ENCODE peak calls at places on chromosomes 3 and 15, in ten cellular contexts. One of them, this sample, is unnamed.

GRCh38 chr3:11559816-11560633 is 83.7 kb downstream of the VGLL4 start:
- DNase-seq in H54: no peak
- DNase-seq in uterus: no peak
- DNase-seq in endothelial cell of umbilical vein: peak; percentile 42
- DNase-seq in A549: no peak
- DNase-seq in IMR-90: no peak
- DNase-seq in GM12878: no peak
- DNase-seq in tibial nerve: no peak
- DNase-seq in breast epithelium: no peak
- DNase-seq in body of pancreas: no peak
- DNase-seq in this sample: no peak

GRCh38 chr3:45411081-45411480 is 22.7 kb downstream of the LARS2 start:
- DNase-seq in H54: no peak
- DNase-seq in uterus: no peak
- DNase-seq in endothelial cell of umbilical vein: no peak
- DNase-seq in A549: peak; percentile 7
- DNase-seq in IMR-90: no peak
- DNase-seq in GM12878: no peak
- DNase-seq in tibial nerve: no peak
- DNase-seq in breast epithelium: no peak
- DNase-seq in body of pancreas: no peak
- DNase-seq in this sample: no peak

GRCh38 chr3:132183811-132184210 is 133.4 kb upstream of the ACP3 start:
- DNase-seq in H54: no peak
- DNase-seq in uterus: no peak
- DNase-seq in endothelial cell of umbilical vein: no peak
- DNase-seq in A549: no peak
- DNase-seq in IMR-90: no peak
- DNase-seq in GM12878: no peak
- DNase-seq in tibial nerve: no peak
- DNase-seq in breast epithelium: no peak
- DNase-seq in body of pancreas: no peak
- DNase-seq in this sample: no peak

GRCh38 chr3:93861021-93861420 is 112.7 kb downstream of the PROS1 start:
- DNase-seq in H54: no peak
- DNase-seq in uterus: no peak
- DNase-seq in endothelial cell of umbilical vein: no peak
- DNase-seq in A549: no peak
- DNase-seq in IMR-90: no peak
- DNase-seq in GM12878: no peak
- DNase-seq in tibial nerve: no peak
- DNase-seq in breast epithelium: no peak
- DNase-seq in body of pancreas: no peak
- DNase-seq in this sample: no peak

GRCh38 chr15:89127054-89127702 is 38.9 kb downstream of the ABHD2 start:
- DNase-seq in H54: no peak
- DNase-seq in uterus: no peak
- DNase-seq in endothelial cell of umbilical vein: no peak
- DNase-seq in A549: peak; percentile 42
- DNase-seq in IMR-90: peak; percentile 29
- DNase-seq in GM12878: no peak
- DNase-seq in tibial nerve: no peak
- DNase-seq in breast epithelium: no peak
- DNase-seq in body of pancreas: peak; percentile 24
- DNase-seq in this sample: no peak

GRCh38 chr15:38883987-38884386 is 319.4 kb upstream of the RASGRP1 start:
- DNase-seq in H54: no peak
- DNase-seq in uterus: no peak
- DNase-seq in endothelial cell of umbilical vein: peak; percentile 68
- DNase-seq in A549: no peak
- DNase-seq in IMR-90: peak; percentile 27
- DNase-seq in GM12878: no peak
- DNase-seq in tibial nerve: no peak
- DNase-seq in breast epithelium: no peak
- DNase-seq in body of pancreas: no peak
- DNase-seq in this sample: no peak

GRCh38 chr15:89680282-89680873 is 1.2 kb upstream of the PLIN1 start:
- DNase-seq in H54: no peak
- DNase-seq in uterus: peak; percentile 74
- DNase-seq in endothelial cell of umbilical vein: peak; percentile 35
- DNase-seq in A549: peak; percentile 55
- DNase-seq in IMR-90: peak; percentile 67
- DNase-seq in GM12878: no peak
- DNase-seq in tibial nerve: peak; percentile 82
- DNase-seq in breast epithelium: peak; percentile 77
- DNase-seq in body of pancreas: peak; percentile 87
- DNase-seq in this sample: peak; percentile 76

GRCh38 chr3:43362961-43363360 is 76.6 kb downstream of the SNRK start:
- DNase-seq in H54: no peak
- DNase-seq in uterus: no peak
- DNase-seq in endothelial cell of umbilical vein: no peak
- DNase-seq in A549: no peak
- DNase-seq in IMR-90: no peak
- DNase-seq in GM12878: no peak
- DNase-seq in tibial nerve: no peak
- DNase-seq in breast epithelium: no peak
- DNase-seq in body of pancreas: no peak
- DNase-seq in this sample: no peak

GRCh38 chr3:56919137-56919796 is 117.5 kb upstream of the ARHGEF3 start:
- DNase-seq in H54: no peak
- DNase-seq in uterus: no peak
- DNase-seq in endothelial cell of umbilical vein: no peak
- DNase-seq in A549: no peak
- DNase-seq in IMR-90: no peak
- DNase-seq in GM12878: no peak
- DNase-seq in tibial nerve: no peak
- DNase-seq in breast epithelium: no peak
- DNase-seq in body of pancreas: no peak
- DNase-seq in this sample: no peak

GRCh38 chr3:36025232-36025631 is 355.1 kb upstream of the STAC start:
- DNase-seq in H54: no peak
- DNase-seq in uterus: no peak
- DNase-seq in endothelial cell of umbilical vein: no peak
- DNase-seq in A549: no peak
- DNase-seq in IMR-90: no peak
- DNase-seq in GM12878: no peak
- DNase-seq in tibial nerve: no peak
- DNase-seq in breast epithelium: no peak
- DNase-seq in body of pancreas: no peak
- DNase-seq in this sample: no peak

GRCh38 chr15:31852933-31853332 is 177.4 kb upstream of the CHRNA7 start:
- DNase-seq in H54: no peak
- DNase-seq in uterus: no peak
- DNase-seq in endothelial cell of umbilical vein: no peak
- DNase-seq in A549: no peak
- DNase-seq in IMR-90: no peak
- DNase-seq in GM12878: no peak
- DNase-seq in tibial nerve: no peak
- DNase-seq in breast epithelium: no peak
- DNase-seq in body of pancreas: no peak
- DNase-seq in this sample: no peak

DNA sequence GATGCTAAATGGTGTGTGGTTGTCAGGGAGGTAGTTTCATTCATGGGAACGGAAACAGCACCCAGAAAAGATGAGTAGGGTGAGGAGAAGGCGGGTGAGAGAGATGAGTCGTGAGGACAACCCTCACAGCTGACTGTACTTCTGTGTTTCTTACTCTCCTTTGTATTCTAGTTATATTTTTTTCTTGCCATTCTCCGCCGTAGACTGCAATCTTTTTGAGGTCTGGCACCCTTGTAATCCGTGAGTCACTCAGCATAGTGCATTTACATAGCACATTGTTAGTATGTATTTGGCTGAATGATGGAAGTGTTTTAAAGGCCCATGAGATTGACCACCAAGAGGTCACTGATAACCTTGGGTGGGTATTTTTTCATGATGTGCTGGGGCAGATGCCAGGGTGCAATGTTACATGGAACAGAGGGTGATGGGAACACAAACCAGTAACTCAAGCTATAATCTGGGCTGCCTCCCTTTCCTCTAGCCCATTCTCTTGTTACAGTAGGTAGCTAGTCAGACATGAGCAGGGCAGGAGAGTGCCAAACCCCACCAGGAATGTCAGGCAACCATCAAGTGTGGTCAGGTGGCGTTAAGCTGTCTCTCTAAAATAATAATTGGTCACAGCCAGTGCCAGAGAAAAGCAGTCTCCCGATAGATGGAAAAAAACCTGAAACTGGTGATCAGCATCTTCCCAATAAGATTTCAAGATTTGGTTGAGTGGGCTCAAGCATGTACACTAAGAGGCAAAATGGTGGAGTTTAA is 18.8 kb upstream of the DGKG start:
- DNase-seq in H54: no peak
- DNase-seq in uterus: no peak
- DNase-seq in endothelial cell of umbilical vein: no peak
- DNase-seq in A549: no peak
- DNase-seq in IMR-90: peak; percentile 25
- DNase-seq in GM12878: no peak
- DNase-seq in tibial nerve: no peak
- DNase-seq in breast epithelium: no peak
- DNase-seq in body of pancreas: no peak
- DNase-seq in this sample: no peak
- TF ChIP-seq POLR2A in H54: no peak
- TF ChIP-seq POLR2A in uterus: no peak
- TF ChIP-seq POLR2A in endothelial cell of umbilical vein: no peak
- TF ChIP-seq POLR2A in A549: no peak
- TF ChIP-seq POLR2A in IMR-90: no peak
- TF ChIP-seq POLR2A in GM12878: no peak
- TF ChIP-seq POLR2A in tibial nerve: no peak
- TF ChIP-seq POLR2A in breast epithelium: no peak
- TF ChIP-seq POLR2A in body of pancreas: no peak
- TF ChIP-seq POLR2A in this sample: no peak

DNA sequence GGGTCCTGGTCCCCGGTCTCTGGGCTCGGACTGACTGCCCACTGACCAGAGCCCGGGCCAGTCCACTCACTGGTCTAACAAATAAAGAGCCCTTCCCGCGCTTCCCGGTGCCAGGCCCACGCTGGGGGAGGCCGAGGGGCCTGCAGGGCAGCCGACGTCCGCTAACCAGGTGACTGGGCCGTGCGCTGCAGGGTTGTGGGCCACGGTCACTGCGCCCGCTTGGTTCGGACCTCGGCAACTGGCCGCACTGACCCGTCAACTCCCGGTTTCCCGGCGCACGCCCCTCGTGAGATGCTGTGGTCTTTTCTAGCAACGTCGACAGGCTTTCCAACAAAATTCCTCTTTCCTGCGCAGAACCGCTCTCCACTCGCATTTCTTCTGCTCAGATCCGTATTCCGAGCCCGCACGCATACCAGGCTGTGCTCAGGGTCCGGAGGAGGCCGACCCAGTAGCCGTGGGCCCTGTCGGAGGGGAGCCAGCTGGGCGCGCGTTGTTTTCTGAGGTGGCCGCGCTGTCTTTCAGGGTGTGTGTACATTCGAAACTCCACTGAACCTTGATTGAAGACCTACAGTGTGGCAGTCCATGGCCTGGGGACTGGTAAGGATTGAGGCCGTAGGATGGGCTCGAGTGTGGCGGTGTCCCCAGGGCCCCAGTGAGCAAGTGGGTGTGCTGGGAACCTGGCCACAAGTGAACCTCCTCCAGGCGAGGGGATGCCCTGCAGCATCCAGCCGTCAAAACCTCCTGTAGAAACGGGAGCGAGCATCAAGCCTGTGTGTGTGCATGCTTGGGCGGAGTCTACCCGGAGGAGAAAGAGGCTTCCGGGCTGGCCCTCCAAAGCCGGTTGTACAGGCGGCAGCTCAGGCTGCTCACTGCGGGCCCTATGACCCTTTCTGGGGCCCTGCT is 875 bp upstream of the NT5DC2 start:
- DNase-seq in H54: peak; percentile 25
- DNase-seq in uterus: peak; percentile 21
- DNase-seq in endothelial cell of umbilical vein: no peak
- DNase-seq in A549: no peak
- DNase-seq in IMR-90: peak; percentile 28
- DNase-seq in GM12878: no peak
- DNase-seq in tibial nerve: no peak
- DNase-seq in breast epithelium: no peak
- DNase-seq in body of pancreas: peak; percentile 18
- DNase-seq in this sample: no peak
- TF ChIP-seq POLR2A in H54: no peak
- TF ChIP-seq POLR2A in uterus: no peak
- TF ChIP-seq POLR2A in endothelial cell of umbilical vein: no peak
- TF ChIP-seq POLR2A in A549: no peak
- TF ChIP-seq POLR2A in IMR-90: no peak
- TF ChIP-seq POLR2A in GM12878: no peak
- TF ChIP-seq POLR2A in tibial nerve: no peak
- TF ChIP-seq POLR2A in breast epithelium: no peak
- TF ChIP-seq POLR2A in body of pancreas: no peak
- TF ChIP-seq POLR2A in this sample: no peak

GRCh38 chr3:127762077-127762786 is 60.1 kb downstream of the MGLL start:
- DNase-seq in H54: no peak
- DNase-seq in uterus: no peak
- DNase-seq in endothelial cell of umbilical vein: peak; percentile 33
- DNase-seq in A549: no peak
- DNase-seq in IMR-90: no peak
- DNase-seq in GM12878: peak; percentile 56
- DNase-seq in tibial nerve: no peak
- DNase-seq in breast epithelium: no peak
- DNase-seq in body of pancreas: no peak
- DNase-seq in this sample: peak; percentile 51
- TF ChIP-seq POLR2A in H54: no peak
- TF ChIP-seq POLR2A in uterus: no peak
- TF ChIP-seq POLR2A in endothelial cell of umbilical vein: no peak
- TF ChIP-seq POLR2A in A549: no peak
- TF ChIP-seq POLR2A in IMR-90: no peak
- TF ChIP-seq POLR2A in GM12878: peak; percentile 69
- TF ChIP-seq POLR2A in tibial nerve: no peak
- TF ChIP-seq POLR2A in breast epithelium: no peak
- TF ChIP-seq POLR2A in body of pancreas: no peak
- TF ChIP-seq POLR2A in this sample: no peak

DNA sequence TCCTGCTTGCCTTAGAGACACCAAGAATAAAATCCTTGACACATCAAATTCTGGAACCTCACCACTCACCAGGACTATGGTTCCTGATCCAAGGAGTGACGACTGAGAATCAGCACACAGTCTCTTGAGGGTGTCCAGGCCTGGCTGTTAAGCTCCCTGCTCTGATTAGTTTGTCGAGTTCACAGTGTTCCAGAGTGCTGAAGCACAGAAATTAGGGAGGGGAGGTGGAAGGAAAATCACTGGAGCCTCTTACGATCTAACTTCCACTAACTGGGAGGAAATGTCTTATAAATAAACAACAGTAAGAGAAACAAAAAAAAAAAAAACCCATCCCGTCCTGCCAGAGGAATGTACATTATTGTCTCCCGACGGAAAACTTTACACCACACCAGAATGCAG is 330.2 kb downstream of the TIGIT start:
- DNase-seq in H54: no peak
- DNase-seq in uterus: peak; percentile 58
- DNase-seq in endothelial cell of umbilical vein: peak; percentile 82
- DNase-seq in A549: peak; percentile 41
- DNase-seq in IMR-90: peak; percentile 71
- DNase-seq in GM12878: no peak
- DNase-seq in tibial nerve: peak; percentile 81
- DNase-seq in breast epithelium: no peak
- DNase-seq in body of pancreas: no peak
- DNase-seq in this sample: peak; percentile 35
- TF ChIP-seq POLR2A in H54: no peak
- TF ChIP-seq POLR2A in uterus: peak; percentile 29
- TF ChIP-seq POLR2A in endothelial cell of umbilical vein: no peak
- TF ChIP-seq POLR2A in A549: no peak
- TF ChIP-seq POLR2A in IMR-90: no peak
- TF ChIP-seq POLR2A in GM12878: no peak
- TF ChIP-seq POLR2A in tibial nerve: no peak
- TF ChIP-seq POLR2A in breast epithelium: no peak
- TF ChIP-seq POLR2A in body of pancreas: no peak
- TF ChIP-seq POLR2A in this sample: no peak

GRCh38 chr3:120678331-120678845 is 3.7 kb downstream of the HGD start:
- DNase-seq in H54: no peak
- DNase-seq in uterus: no peak
- DNase-seq in endothelial cell of umbilical vein: peak; percentile 95
- DNase-seq in A549: peak; percentile 90
- DNase-seq in IMR-90: peak; percentile 65
- DNase-seq in GM12878: peak; percentile 35
- DNase-seq in tibial nerve: peak; percentile 26
- DNase-seq in breast epithelium: peak; percentile 26
- DNase-seq in body of pancreas: peak; percentile 87
- DNase-seq in this sample: peak; percentile 70
- TF ChIP-seq POLR2A in H54: no peak
- TF ChIP-seq POLR2A in uterus: no peak
- TF ChIP-seq POLR2A in endothelial cell of umbilical vein: peak; percentile 60
- TF ChIP-seq POLR2A in A549: no peak
- TF ChIP-seq POLR2A in IMR-90: no peak
- TF ChIP-seq POLR2A in GM12878: no peak
- TF ChIP-seq POLR2A in tibial nerve: no peak
- TF ChIP-seq POLR2A in breast epithelium: no peak
- TF ChIP-seq POLR2A in body of pancreas: peak; percentile 76
- TF ChIP-seq POLR2A in this sample: no peak